ENCODE peak calls at places on chromosome 1, in four cellular contexts. One of them, this sample, is unnamed.

GRCh38 chr1:27488523-27489138 is 1.3 kb downstream of the WASF2 start:
- DNase-seq in nephron progenitor cell: no peak
- DNase-seq in fibroblast of the aortic adventitia: peak
- DNase-seq in right atrium auricular region: no peak
- DNase-seq in this sample: peak

GRCh38 chr1:43439781-43440180 is 13.9 kb downstream of the HYI start:
- DNase-seq in nephron progenitor cell: no peak
- DNase-seq in fibroblast of the aortic adventitia: no peak
- DNase-seq in right atrium auricular region: no peak
- DNase-seq in this sample: no peak

GRCh38 chr1:111671849-111672248 is 52.3 kb downstream of the RAP1A start:
- DNase-seq in nephron progenitor cell: no peak
- DNase-seq in fibroblast of the aortic adventitia: no peak
- DNase-seq in right atrium auricular region: no peak
- DNase-seq in this sample: no peak

GRCh38 chr1:101203812-101204540 is 32.8 kb upstream of the S1PR1 start:
- DNase-seq in nephron progenitor cell: no peak
- DNase-seq in fibroblast of the aortic adventitia: peak
- DNase-seq in right atrium auricular region: no peak
- DNase-seq in this sample: no peak

GRCh38 chr1:56322211-56322610 is 257.2 kb downstream of the PLPP3 start:
- DNase-seq in nephron progenitor cell: no peak
- DNase-seq in fibroblast of the aortic adventitia: no peak
- DNase-seq in right atrium auricular region: no peak
- DNase-seq in this sample: no peak

GRCh38 chr1:161934278-161934608 is 89.4 kb downstream of the OLFML2B start:
- DNase-seq in nephron progenitor cell: no peak
- DNase-seq in fibroblast of the aortic adventitia: no peak
- DNase-seq in right atrium auricular region: no peak
- DNase-seq in this sample: peak

GRCh38 chr1:204493145-204493881 is 1.3 kb downstream of the PIK3C2B start:
- DNase-seq in nephron progenitor cell: no peak
- DNase-seq in fibroblast of the aortic adventitia: peak
- DNase-seq in right atrium auricular region: peak
- DNase-seq in this sample: peak

GRCh38 chr1:200139661-200140250 is 112.2 kb downstream of the NR5A2 start:
- DNase-seq in nephron progenitor cell: peak
- DNase-seq in fibroblast of the aortic adventitia: peak
- DNase-seq in right atrium auricular region: no peak
- DNase-seq in this sample: peak

GRCh38 chr1:82153282-82153630 is 352.5 kb downstream of the ADGRL2 start:
- DNase-seq in nephron progenitor cell: no peak
- DNase-seq in fibroblast of the aortic adventitia: peak
- DNase-seq in right atrium auricular region: no peak
- DNase-seq in this sample: no peak

GRCh38 chr1:101285922-101286568 is 49.2 kb downstream of the S1PR1 start:
- DNase-seq in nephron progenitor cell: no peak
- DNase-seq in fibroblast of the aortic adventitia: no peak
- DNase-seq in right atrium auricular region: no peak
- DNase-seq in this sample: no peak

GRCh38 chr1:172883387-172883791 is 167.4 kb downstream of the TNFSF18 start:
- DNase-seq in nephron progenitor cell: no peak
- DNase-seq in fibroblast of the aortic adventitia: peak
- DNase-seq in right atrium auricular region: no peak
- DNase-seq in this sample: no peak

GRCh38 chr1:26391450-26391849 is 18.9 kb upstream of the ZNF683 start:
- DNase-seq in nephron progenitor cell: peak
- DNase-seq in fibroblast of the aortic adventitia: peak
- DNase-seq in right atrium auricular region: no peak
- DNase-seq in this sample: peak

GRCh38 chr1:20190761-20191160 is 4.4 kb upstream of the PLA2G2C start:
- DNase-seq in nephron progenitor cell: no peak
- DNase-seq in fibroblast of the aortic adventitia: no peak
- DNase-seq in right atrium auricular region: no peak
- DNase-seq in this sample: no peak

GRCh38 chr1:12185556-12186276 is 18.9 kb downstream of the TNFRSF1B start:
- DNase-seq in nephron progenitor cell: no peak
- DNase-seq in fibroblast of the aortic adventitia: no peak
- DNase-seq in right atrium auricular region: no peak
- DNase-seq in this sample: no peak

GRCh38 chr1:117061986-117062415 is 1.9 kb downstream of the TTF2 start:
- DNase-seq in nephron progenitor cell: no peak
- DNase-seq in fibroblast of the aortic adventitia: peak
- DNase-seq in right atrium auricular region: no peak
- DNase-seq in this sample: peak

GRCh38 chr1:61585714-61586113 is 139.2 kb downstream of the TM2D1 start:
- DNase-seq in nephron progenitor cell: no peak
- DNase-seq in fibroblast of the aortic adventitia: peak
- DNase-seq in right atrium auricular region: no peak
- DNase-seq in this sample: no peak

GRCh38 chr1:20590313-20590777 is 1.4 kb downstream of the CDA start:
- DNase-seq in nephron progenitor cell: no peak
- DNase-seq in fibroblast of the aortic adventitia: peak
- DNase-seq in right atrium auricular region: peak
- DNase-seq in this sample: no peak

GRCh38 chr1:232554431-232554830 is 75.5 kb downstream of the SIPA1L2 start:
- DNase-seq in nephron progenitor cell: no peak
- DNase-seq in fibroblast of the aortic adventitia: no peak
- DNase-seq in right atrium auricular region: no peak
- DNase-seq in this sample: no peak

GRCh38 chr1:111967067-111967690 is 22.3 kb downstream of the KCND3 start:
- DNase-seq in nephron progenitor cell: no peak
- DNase-seq in fibroblast of the aortic adventitia: no peak
- DNase-seq in right atrium auricular region: no peak
- DNase-seq in this sample: no peak

GRCh38 chr1:246435421-246436041 is 71.5 kb downstream of the SMYD3 start:
- DNase-seq in nephron progenitor cell: no peak
- DNase-seq in fibroblast of the aortic adventitia: peak
- DNase-seq in right atrium auricular region: no peak
- DNase-seq in this sample: no peak

GRCh38 chr1:93734999-93735398 is 53.4 kb upstream of the BCAR3 start:
- DNase-seq in nephron progenitor cell: no peak
- DNase-seq in fibroblast of the aortic adventitia: no peak
- DNase-seq in right atrium auricular region: no peak
- DNase-seq in this sample: no peak

This sample was measured in activated CD4-positive, alpha-beta T cell treated with anti-CD3 and anti-CD28 coated beads, Interleukin-2, amount 10 ng/mL, durations not matched to agents 7 days and 5 days.